ENCODE peak calls at places on chromosomes 1 and 21, in four cellular contexts. R is stimulated activated CD4-positive, alpha-beta T cell treated with anti-CD3 and anti-CD28 coated beads, Interleukin-1b, Interleukin-23, amount 100 ng/mL, for 24 hours; Q is HEK293T; W is CMK. F is an unnamed sample.
A peak's percentile ranks its signal among the peaks of the same experiment; 100 is the strongest.

GRCh38 chr1:59994302-59995198 is 68.0 kb upstream of the CYP2J2 start:
- DNase-seq in Q (no peak), W (no peak), R (no peak), F (no peak)

GRCh38 chr1:218366322-218367052 is 21.4 kb downstream of the TGFB2 start:
- DNase-seq in R (no peak), W (no peak), Q (no peak), F (no peak)

GRCh38 chr1:11273595-11274234 is 717 bp downstream of the UBIAD1 start:
- DNase-seq in W (no peak), R (no peak), Q (no peak), F (peak; percentile 12)

GRCh38 chr1:6426321-6426971 is 1.9 kb downstream of the ESPN start:
- DNase-seq in R (no peak), Q (no peak), W (no peak), F (no peak)

GRCh38 chr1:29802181-29803068 is 566.1 kb downstream of the PTPRU start:
- DNase-seq in R (no peak), W (no peak), Q (peak; percentile 10), F (no peak)

GRCh38 chr1:185864331-185864730 is 130.1 kb downstream of the HMCN1 start:
- DNase-seq in W (no peak), Q (no peak), R (no peak), F (no peak)

GRCh38 chr21:25929859-25930520 is 195.2 kb downstream of the GABPA start:
- DNase-seq in Q (no peak), R (no peak), W (no peak), F (peak; percentile 37)

GRCh38 chr1:113874017-113874879 is 2.7 kb upstream of the PTPN22 start:
- DNase-seq in Q (peak; percentile 45), W (peak; percentile 18), R (no peak), F (no peak)

GRCh38 chr21:35352787-35353186 is 303.7 kb upstream of the RUNX1 start:
- DNase-seq in W (no peak), Q (no peak), R (no peak), F (no peak)

GRCh38 chr1:28591708-28592313 is at the start of gene RAB42:
- DNase-seq in W (no peak), R (no peak), Q (no peak), F (no peak)

GRCh38 chr1:53722025-53722424 is 16.9 kb downstream of the GLIS1 start:
- DNase-seq in Q (no peak), W (no peak), R (no peak), F (no peak)

GRCh38 chr1:71053758-71054157 is 6.1 kb upstream of the PTGER3 start:
- DNase-seq in Q (no peak), R (no peak), W (no peak), F (no peak)

GRCh38 chr1:205266584-205267305 is 39.0 kb downstream of the TMCC2 start:
- DNase-seq in Q (no peak), R (no peak), W (no peak), F (no peak)

GRCh38 chr1:21175670-21176581 is 771 bp downstream of the EIF4G3 start:
- DNase-seq in R (peak; percentile 23), Q (no peak), W (no peak), F (no peak)

GRCh38 chr21:20570824-20571232 is 427.4 kb upstream of the NCAM2 start:
- DNase-seq in W (no peak), R (no peak), Q (peak; percentile 5), F (no peak)

GRCh38 chr1:95309031-95309459 is 75.0 kb downstream of the RWDD3 start:
- DNase-seq in W (no peak), Q (peak; percentile 67), R (no peak), F (peak; percentile 25)

GRCh38 chr1:232992227-232992626 is 41.8 kb downstream of the NTPCR start:
- DNase-seq in Q (no peak), W (no peak), R (no peak), F (no peak)

GRCh38 chr1:20212685-20213331 is 26.5 kb upstream of the PLA2G2C start:
- DNase-seq in W (no peak), R (peak; percentile 14), Q (peak; percentile 76), F (peak; percentile 51)

GRCh38 chr1:19654886-19655717 is 9.6 kb upstream of the HTR6 start:
- DNase-seq in R (no peak), W (no peak), Q (no peak), F (no peak)

GRCh38 chr1:62849031-62849430 is 65.1 kb downstream of the ATG4C start:
- DNase-seq in W (no peak), R (no peak), Q (peak; percentile 41), F (no peak)

GRCh38 chr21:45109831-45110492 is 35.6 kb downstream of the ADARB1 start:
- DNase-seq in W (no peak), Q (no peak), R (no peak), F (peak; percentile 39)

GRCh38 chr1:237386362-237387143 is 344.6 kb downstream of the RYR2 start:
- DNase-seq in W (no peak), Q (peak; percentile 53), R (no peak), F (peak; percentile 1)

GRCh38 chr1:69569281-69569970 is 1.7 kb downstream of the LRRC7 start:
- DNase-seq in R (no peak), Q (peak; percentile 15), W (no peak), F (no peak)

GRCh38 chr1:7208647-7209180 is 423.5 kb downstream of the CAMTA1 start:
- DNase-seq in W (no peak), Q (no peak), R (no peak), F (no peak)

GRCh38 chr1:94383966-94384408 is 34.2 kb upstream of the ABCD3 start:
- DNase-seq in W (no peak), R (no peak), Q (no peak), F (no peak)

GRCh38 chr21:36429672-36430546 is 44.7 kb downstream of the CHAF1B start:
- DNase-seq in W (peak; percentile 80), Q (peak; percentile 71), R (peak; percentile 9), F (peak; percentile 91)

GRCh38 chr1:161382214-161383019 is 14.7 kb upstream of the CFAP126 start:
- DNase-seq in R (no peak), Q (peak; percentile 54), W (no peak), F (peak; percentile 78)

GRCh38 chr1:153805042-153805745 is 30.0 kb downstream of the SLC27A3 start:
- DNase-seq in R (no peak), Q (no peak), W (no peak), F (no peak)

GRCh38 chr1:7331926-7332535 is 439.1 kb upstream of the VAMP3 start:
- DNase-seq in R (no peak), W (no peak), Q (no peak), F (no peak)